ENCODE peak calls at places on chromosomes 6 and 20, in six cellular contexts. E is stimulated activated CD4-positive, alpha-beta T cell treated with anti-CD3 and anti-CD28 coated beads, Interleukin-4, amount 100 ng/mL, for 48 hours; I is adipocyte; K is pancreas; Z is cardiac muscle cell; F is mucosa of descending colon. P is an unnamed sample.

GRCh38 chr6:19492631-19493030 is 344.5 kb upstream of the ID4 start:
- DNase-seq in Z (no peak), F (no peak), E (no peak), I (peak), K (no peak), P (no peak)

GRCh38 chr20:50478162-50479036 is 31.8 kb upstream of the PTPN1 start:
- DNase-seq in K (peak), I (peak), F (peak), Z (peak), E (peak), P (peak)

GRCh38 chr20:47973519-47974233 is 188.4 kb upstream of the SULF2 start:
- DNase-seq in K (no peak), F (no peak), Z (no peak), I (no peak), E (no peak), P (no peak)

GRCh38 chr6:47875593-47875992 is 93.8 kb downstream of the OPN5 start:
- DNase-seq in F (no peak), K (no peak), E (no peak), Z (no peak), I (no peak), P (no peak)

GRCh38 chr6:4693158-4693557 is 83.0 kb upstream of the CDYL start:
- DNase-seq in K (no peak), E (no peak), I (no peak), Z (no peak), F (no peak), P (peak)

GRCh38 chr20:58997141-58997770 is 9.8 kb downstream of the CTSZ start:
- DNase-seq in Z (no peak), I (no peak), K (no peak), F (no peak), E (no peak), P (no peak)

GRCh38 chr6:36508532-36508931 is 38.7 kb downstream of the STK38 start:
- DNase-seq in I (no peak), E (no peak), F (no peak), Z (no peak), K (no peak), P (no peak)

GRCh38 chr6:141153563-141153962 is 979.2 kb upstream of the GJE1 start:
- DNase-seq in I (no peak), F (no peak), E (no peak), K (no peak), Z (no peak), P (no peak)

GRCh38 chr6:68196645-68197044 is 438.4 kb upstream of the ADGRB3 start:
- DNase-seq in I (peak), E (no peak), Z (no peak), F (no peak), K (no peak), P (peak)